ENCODE peak calls at places on chromosome 17, in four cellular contexts. One of them, this sample, is unnamed.

GRCh38 chr17:42484304-42484703 is 25.6 kb downstream of the ATP6V0A1 start:
- DNase-seq in astrocyte of the hippocampus: peak
- DNase-seq in GM23248: no peak
- DNase-seq in stimulated activated CD8-positive, alpha-beta memory T cell treated with anti-CD3 and anti-CD28 coated beads, Interleukin-12 subunit alpha, Interleukin-12 subunit beta, amount 100 ng/mL, for 4 hours: peak
- DNase-seq in this sample: no peak

GRCh38 chr17:2064511-2064910 is 9.6 kb downstream of the HIC1 start:
- DNase-seq in GM23248: no peak
- DNase-seq in astrocyte of the hippocampus: no peak
- DNase-seq in stimulated activated CD8-positive, alpha-beta memory T cell treated with anti-CD3 and anti-CD28 coated beads, Interleukin-12 subunit alpha, Interleukin-12 subunit beta, amount 100 ng/mL, for 4 hours: no peak
- DNase-seq in this sample: no peak

GRCh38 chr17:7445011-7445927 is at the start of gene CHRNB1:
- DNase-seq in stimulated activated CD8-positive, alpha-beta memory T cell treated with anti-CD3 and anti-CD28 coated beads, Interleukin-12 subunit alpha, Interleukin-12 subunit beta, amount 100 ng/mL, for 4 hours: no peak
- DNase-seq in astrocyte of the hippocampus: peak
- DNase-seq in GM23248: peak
- DNase-seq in this sample: peak

GRCh38 chr17:76696763-76697701 is 13.7 kb downstream of the MXRA7 start:
- DNase-seq in astrocyte of the hippocampus: no peak
- DNase-seq in stimulated activated CD8-positive, alpha-beta memory T cell treated with anti-CD3 and anti-CD28 coated beads, Interleukin-12 subunit alpha, Interleukin-12 subunit beta, amount 100 ng/mL, for 4 hours: no peak
- DNase-seq in GM23248: peak
- DNase-seq in this sample: no peak

GRCh38 chr17:20092292-20092867 is 83.2 kb downstream of the SPECC1 start:
- DNase-seq in GM23248: no peak
- DNase-seq in astrocyte of the hippocampus: peak
- DNase-seq in stimulated activated CD8-positive, alpha-beta memory T cell treated with anti-CD3 and anti-CD28 coated beads, Interleukin-12 subunit alpha, Interleukin-12 subunit beta, amount 100 ng/mL, for 4 hours: no peak
- DNase-seq in this sample: no peak

GRCh38 chr17:76481091-76481655 is 13.8 kb downstream of the AANAT start:
- DNase-seq in stimulated activated CD8-positive, alpha-beta memory T cell treated with anti-CD3 and anti-CD28 coated beads, Interleukin-12 subunit alpha, Interleukin-12 subunit beta, amount 100 ng/mL, for 4 hours: no peak
- DNase-seq in GM23248: no peak
- DNase-seq in astrocyte of the hippocampus: no peak
- DNase-seq in this sample: no peak

GRCh38 chr17:17943281-17943984 is 28.8 kb downstream of the TOM1L2 start:
- DNase-seq in GM23248: no peak
- DNase-seq in stimulated activated CD8-positive, alpha-beta memory T cell treated with anti-CD3 and anti-CD28 coated beads, Interleukin-12 subunit alpha, Interleukin-12 subunit beta, amount 100 ng/mL, for 4 hours: no peak
- DNase-seq in astrocyte of the hippocampus: peak
- DNase-seq in this sample: no peak

GRCh38 chr17:75398279-75398678 is 7.2 kb downstream of the GRB2 start:
- DNase-seq in GM23248: no peak
- DNase-seq in stimulated activated CD8-positive, alpha-beta memory T cell treated with anti-CD3 and anti-CD28 coated beads, Interleukin-12 subunit alpha, Interleukin-12 subunit beta, amount 100 ng/mL, for 4 hours: no peak
- DNase-seq in astrocyte of the hippocampus: no peak
- DNase-seq in this sample: no peak

GRCh38 chr17:33987162-33987561 is 267.9 kb upstream of the CCL2 start:
- DNase-seq in stimulated activated CD8-positive, alpha-beta memory T cell treated with anti-CD3 and anti-CD28 coated beads, Interleukin-12 subunit alpha, Interleukin-12 subunit beta, amount 100 ng/mL, for 4 hours: no peak
- DNase-seq in astrocyte of the hippocampus: no peak
- DNase-seq in GM23248: no peak
- DNase-seq in this sample: no peak

GRCh38 chr17:49359990-49360795 is 1.9 kb downstream of the ZNF652 start:
- DNase-seq in stimulated activated CD8-positive, alpha-beta memory T cell treated with anti-CD3 and anti-CD28 coated beads, Interleukin-12 subunit alpha, Interleukin-12 subunit beta, amount 100 ng/mL, for 4 hours: no peak
- DNase-seq in GM23248: peak
- DNase-seq in astrocyte of the hippocampus: peak
- DNase-seq in this sample: no peak

GRCh38 chr17:37828313-37829124 is 83.7 kb upstream of the HNF1B start:
- DNase-seq in stimulated activated CD8-positive, alpha-beta memory T cell treated with anti-CD3 and anti-CD28 coated beads, Interleukin-12 subunit alpha, Interleukin-12 subunit beta, amount 100 ng/mL, for 4 hours: no peak
- DNase-seq in GM23248: peak
- DNase-seq in astrocyte of the hippocampus: no peak
- DNase-seq in this sample: no peak

GRCh38 chr17:51257150-51258081 is 2.4 kb downstream of the MBTD1 start:
- DNase-seq in astrocyte of the hippocampus: no peak
- DNase-seq in stimulated activated CD8-positive, alpha-beta memory T cell treated with anti-CD3 and anti-CD28 coated beads, Interleukin-12 subunit alpha, Interleukin-12 subunit beta, amount 100 ng/mL, for 4 hours: no peak
- DNase-seq in GM23248: peak
- DNase-seq in this sample: no peak

GRCh38 chr17:35542990-35543389 is 5.5 kb upstream of the SLFN12L start:
- DNase-seq in GM23248: no peak
- DNase-seq in stimulated activated CD8-positive, alpha-beta memory T cell treated with anti-CD3 and anti-CD28 coated beads, Interleukin-12 subunit alpha, Interleukin-12 subunit beta, amount 100 ng/mL, for 4 hours: no peak
- DNase-seq in astrocyte of the hippocampus: no peak
- DNase-seq in this sample: no peak